ENCODE peak calls at places on chromosomes 1 and 21, in seven cellular contexts. One of them, this sample, is unnamed.

GRCh38 chr21:41667136-41667535 is 99.7 kb downstream of the RIPK4 start:
- DNase-seq in HEK293T: no peak
- DNase-seq in activated T-cell treated with anti-CD3 and anti-CD28 coated beads, Interleukin-2, amount 50 U/mL, for 72 hours: no peak
- DNase-seq in retina: no peak
- DNase-seq in ecto neural progenitor cell: no peak
- DNase-seq in EL: no peak
- DNase-seq in left lung: no peak
- DNase-seq in this sample: no peak

GRCh38 chr1:231177226-231177625 is 15.4 kb downstream of the TRIM67 start:
- DNase-seq in HEK293T: no peak
- DNase-seq in activated T-cell treated with anti-CD3 and anti-CD28 coated beads, Interleukin-2, amount 50 U/mL, for 72 hours: no peak
- DNase-seq in retina: no peak
- DNase-seq in ecto neural progenitor cell: no peak
- DNase-seq in EL: no peak
- DNase-seq in left lung: no peak
- DNase-seq in this sample: no peak

GRCh38 chr1:6732942-6733341 is 31.3 kb upstream of the DNAJC11 start:
- DNase-seq in HEK293T: no peak
- DNase-seq in activated T-cell treated with anti-CD3 and anti-CD28 coated beads, Interleukin-2, amount 50 U/mL, for 72 hours: no peak
- DNase-seq in retina: no peak
- DNase-seq in ecto neural progenitor cell: no peak
- DNase-seq in EL: no peak
- DNase-seq in left lung: no peak
- DNase-seq in this sample: peak

GRCh38 chr1:166032901-166033371 is 133.9 kb downstream of the FAM78B start:
- DNase-seq in HEK293T: no peak
- DNase-seq in activated T-cell treated with anti-CD3 and anti-CD28 coated beads, Interleukin-2, amount 50 U/mL, for 72 hours: no peak
- DNase-seq in retina: peak
- DNase-seq in ecto neural progenitor cell: no peak
- DNase-seq in EL: no peak
- DNase-seq in left lung: no peak
- DNase-seq in this sample: no peak

GRCh38 chr21:32336711-32337110 is 38.1 kb downstream of the MRAP start:
- DNase-seq in HEK293T: no peak
- DNase-seq in activated T-cell treated with anti-CD3 and anti-CD28 coated beads, Interleukin-2, amount 50 U/mL, for 72 hours: no peak
- DNase-seq in retina: no peak
- DNase-seq in ecto neural progenitor cell: no peak
- DNase-seq in EL: peak
- DNase-seq in left lung: no peak
- DNase-seq in this sample: no peak

GRCh38 chr1:31605908-31606427 is 11.5 kb upstream of the HCRTR1 start:
- DNase-seq in HEK293T: no peak
- DNase-seq in activated T-cell treated with anti-CD3 and anti-CD28 coated beads, Interleukin-2, amount 50 U/mL, for 72 hours: peak
- DNase-seq in retina: no peak
- DNase-seq in ecto neural progenitor cell: peak
- DNase-seq in EL: peak
- DNase-seq in left lung: no peak
- DNase-seq in this sample: no peak

GRCh38 chr1:19436716-19437476 is 48.4 kb downstream of the CAPZB start:
- DNase-seq in HEK293T: no peak
- DNase-seq in activated T-cell treated with anti-CD3 and anti-CD28 coated beads, Interleukin-2, amount 50 U/mL, for 72 hours: no peak
- DNase-seq in retina: no peak
- DNase-seq in ecto neural progenitor cell: no peak
- DNase-seq in EL: peak
- DNase-seq in left lung: peak
- DNase-seq in this sample: peak

GRCh38 chr21:45478816-45479669 is 63.2 kb downstream of the SLC19A1 start:
- DNase-seq in HEK293T: no peak
- DNase-seq in activated T-cell treated with anti-CD3 and anti-CD28 coated beads, Interleukin-2, amount 50 U/mL, for 72 hours: no peak
- DNase-seq in retina: no peak
- DNase-seq in ecto neural progenitor cell: no peak
- DNase-seq in EL: no peak
- DNase-seq in left lung: no peak
- DNase-seq in this sample: no peak

GRCh38 chr1:216778763-216779162 is 55.5 kb upstream of the ESRRG start:
- DNase-seq in HEK293T: no peak
- DNase-seq in activated T-cell treated with anti-CD3 and anti-CD28 coated beads, Interleukin-2, amount 50 U/mL, for 72 hours: no peak
- DNase-seq in retina: no peak
- DNase-seq in ecto neural progenitor cell: no peak
- DNase-seq in EL: no peak
- DNase-seq in left lung: no peak
- DNase-seq in this sample: no peak

GRCh38 chr1:116330342-116330652 is 42.7 kb upstream of the ATP1A1 start:
- DNase-seq in HEK293T: no peak
- DNase-seq in activated T-cell treated with anti-CD3 and anti-CD28 coated beads, Interleukin-2, amount 50 U/mL, for 72 hours: no peak
- DNase-seq in retina: no peak
- DNase-seq in ecto neural progenitor cell: no peak
- DNase-seq in EL: no peak
- DNase-seq in left lung: no peak
- DNase-seq in this sample: no peak

GRCh38 chr1:241615043-241615974 is 24.9 kb downstream of the CHML start:
- DNase-seq in HEK293T: no peak
- DNase-seq in activated T-cell treated with anti-CD3 and anti-CD28 coated beads, Interleukin-2, amount 50 U/mL, for 72 hours: no peak
- DNase-seq in retina: no peak
- DNase-seq in ecto neural progenitor cell: no peak
- DNase-seq in EL: peak
- DNase-seq in left lung: no peak
- DNase-seq in this sample: no peak

GRCh38 chr1:230145505-230145899 is 78.5 kb downstream of the GALNT2 start:
- DNase-seq in HEK293T: no peak
- DNase-seq in activated T-cell treated with anti-CD3 and anti-CD28 coated beads, Interleukin-2, amount 50 U/mL, for 72 hours: no peak
- DNase-seq in retina: no peak
- DNase-seq in ecto neural progenitor cell: no peak
- DNase-seq in EL: no peak
- DNase-seq in left lung: no peak
- DNase-seq in this sample: peak

GRCh38 chr1:42730988-42731387 is 9.0 kb downstream of the CLDN19 start:
- DNase-seq in HEK293T: no peak
- DNase-seq in activated T-cell treated with anti-CD3 and anti-CD28 coated beads, Interleukin-2, amount 50 U/mL, for 72 hours: peak
- DNase-seq in retina: no peak
- DNase-seq in ecto neural progenitor cell: no peak
- DNase-seq in EL: no peak
- DNase-seq in left lung: no peak
- DNase-seq in this sample: no peak

GRCh38 chr1:182406006-182406405 is 5.5 kb upstream of the TEDDM1 start:
- DNase-seq in HEK293T: no peak
- DNase-seq in activated T-cell treated with anti-CD3 and anti-CD28 coated beads, Interleukin-2, amount 50 U/mL, for 72 hours: no peak
- DNase-seq in retina: no peak
- DNase-seq in ecto neural progenitor cell: no peak
- DNase-seq in EL: no peak
- DNase-seq in left lung: no peak
- DNase-seq in this sample: no peak

GRCh38 chr1:168180148-168180524 is 1.4 kb downstream of the TIPRL start:
- DNase-seq in HEK293T: no peak
- DNase-seq in activated T-cell treated with anti-CD3 and anti-CD28 coated beads, Interleukin-2, amount 50 U/mL, for 72 hours: peak
- DNase-seq in retina: no peak
- DNase-seq in ecto neural progenitor cell: no peak
- DNase-seq in EL: no peak
- DNase-seq in left lung: no peak
- DNase-seq in this sample: no peak

GRCh38 chr1:12414444-12415238 is 184.8 kb downstream of the VPS13D start:
- DNase-seq in HEK293T: no peak
- DNase-seq in activated T-cell treated with anti-CD3 and anti-CD28 coated beads, Interleukin-2, amount 50 U/mL, for 72 hours: no peak
- DNase-seq in retina: no peak
- DNase-seq in ecto neural progenitor cell: no peak
- DNase-seq in EL: no peak
- DNase-seq in left lung: no peak
- DNase-seq in this sample: no peak

GRCh38 chr1:55724551-55725325 is 509.6 kb upstream of the USP24 start:
- DNase-seq in HEK293T: no peak
- DNase-seq in activated T-cell treated with anti-CD3 and anti-CD28 coated beads, Interleukin-2, amount 50 U/mL, for 72 hours: no peak
- DNase-seq in retina: no peak
- DNase-seq in ecto neural progenitor cell: no peak
- DNase-seq in EL: peak
- DNase-seq in left lung: no peak
- DNase-seq in this sample: no peak

GRCh38 chr1:201791775-201792166 is 37.2 kb upstream of the IPO9 start:
- DNase-seq in HEK293T: no peak
- DNase-seq in activated T-cell treated with anti-CD3 and anti-CD28 coated beads, Interleukin-2, amount 50 U/mL, for 72 hours: no peak
- DNase-seq in retina: no peak
- DNase-seq in ecto neural progenitor cell: no peak
- DNase-seq in EL: peak
- DNase-seq in left lung: no peak
- DNase-seq in this sample: peak

GRCh38 chr1:231431665-231432415 is 9.8 kb upstream of the EGLN1 start:
- DNase-seq in HEK293T: no peak
- DNase-seq in activated T-cell treated with anti-CD3 and anti-CD28 coated beads, Interleukin-2, amount 50 U/mL, for 72 hours: no peak
- DNase-seq in retina: no peak
- DNase-seq in ecto neural progenitor cell: no peak
- DNase-seq in EL: no peak
- DNase-seq in left lung: no peak
- DNase-seq in this sample: no peak

GRCh38 chr21:28779914-28780313 is 212.8 kb downstream of the LTN1 start:
- DNase-seq in HEK293T: no peak
- DNase-seq in activated T-cell treated with anti-CD3 and anti-CD28 coated beads, Interleukin-2, amount 50 U/mL, for 72 hours: no peak
- DNase-seq in retina: no peak
- DNase-seq in ecto neural progenitor cell: no peak
- DNase-seq in EL: no peak
- DNase-seq in left lung: no peak
- DNase-seq in this sample: no peak

GRCh38 chr1:30083800-30084464 is 639.5 kb downstream of the MATN1 start:
- DNase-seq in HEK293T: no peak
- DNase-seq in activated T-cell treated with anti-CD3 and anti-CD28 coated beads, Interleukin-2, amount 50 U/mL, for 72 hours: no peak
- DNase-seq in retina: no peak
- DNase-seq in ecto neural progenitor cell: no peak
- DNase-seq in EL: peak
- DNase-seq in left lung: no peak
- DNase-seq in this sample: no peak

GRCh38 chr1:247332215-247332900 is 691 bp upstream of the ZNF496 start:
- DNase-seq in HEK293T: peak
- DNase-seq in activated T-cell treated with anti-CD3 and anti-CD28 coated beads, Interleukin-2, amount 50 U/mL, for 72 hours: peak
- DNase-seq in retina: peak
- DNase-seq in ecto neural progenitor cell: no peak
- DNase-seq in EL: peak
- DNase-seq in left lung: peak
- DNase-seq in this sample: peak

GRCh38 chr1:107936498-107937481 is 28.2 kb downstream of the VAV3 start:
- DNase-seq in HEK293T: peak
- DNase-seq in activated T-cell treated with anti-CD3 and anti-CD28 coated beads, Interleukin-2, amount 50 U/mL, for 72 hours: peak
- DNase-seq in retina: no peak
- DNase-seq in ecto neural progenitor cell: no peak
- DNase-seq in EL: peak
- DNase-seq in left lung: peak
- DNase-seq in this sample: no peak

GRCh38 chr1:206117151-206117948 is at the start of gene AVPR1B:
- DNase-seq in HEK293T: peak
- DNase-seq in activated T-cell treated with anti-CD3 and anti-CD28 coated beads, Interleukin-2, amount 50 U/mL, for 72 hours: peak
- DNase-seq in retina: peak
- DNase-seq in ecto neural progenitor cell: peak
- DNase-seq in EL: peak
- DNase-seq in left lung: peak
- DNase-seq in this sample: peak

GRCh38 chr1:59445040-59445439 is 148.1 kb downstream of the FGGY start:
- DNase-seq in HEK293T: no peak
- DNase-seq in activated T-cell treated with anti-CD3 and anti-CD28 coated beads, Interleukin-2, amount 50 U/mL, for 72 hours: no peak
- DNase-seq in retina: no peak
- DNase-seq in ecto neural progenitor cell: no peak
- DNase-seq in EL: peak
- DNase-seq in left lung: peak
- DNase-seq in this sample: no peak

GRCh38 chr1:66503841-66504470 is 30.0 kb upstream of the SGIP1 start:
- DNase-seq in HEK293T: peak
- DNase-seq in activated T-cell treated with anti-CD3 and anti-CD28 coated beads, Interleukin-2, amount 50 U/mL, for 72 hours: peak
- DNase-seq in retina: peak
- DNase-seq in ecto neural progenitor cell: peak
- DNase-seq in EL: peak
- DNase-seq in left lung: no peak
- DNase-seq in this sample: peak

GRCh38 chr1:161738627-161739287 is 10.8 kb upstream of the DUSP12 start:
- DNase-seq in HEK293T: peak
- DNase-seq in activated T-cell treated with anti-CD3 and anti-CD28 coated beads, Interleukin-2, amount 50 U/mL, for 72 hours: peak
- DNase-seq in retina: no peak
- DNase-seq in ecto neural progenitor cell: no peak
- DNase-seq in EL: peak
- DNase-seq in left lung: peak
- DNase-seq in this sample: peak

GRCh38 chr21:14554948-14555347 is 8.8 kb upstream of the SAMSN1 start:
- DNase-seq in HEK293T: no peak
- DNase-seq in activated T-cell treated with anti-CD3 and anti-CD28 coated beads, Interleukin-2, amount 50 U/mL, for 72 hours: peak
- DNase-seq in retina: no peak
- DNase-seq in ecto neural progenitor cell: no peak
- DNase-seq in EL: no peak
- DNase-seq in left lung: no peak
- DNase-seq in this sample: no peak

This sample was measured in aorta.